ENCODE peak calls at places on chromosomes 2 and 18, in four cellular contexts. One of them, this sample, is unnamed.

GRCh38 chr2:146385031-146385430 is 1459.8 kb upstream of the ACVR2A start:
- DNase-seq in GF-D8: no peak
- DNase-seq in EL: no peak
- DNase-seq in NCI-H1105 treated with DMSO at 0.1 percent for 48 hours: no peak
- DNase-seq in this sample: no peak

GRCh38 chr2:147288131-147288530 is 556.7 kb upstream of the ACVR2A start:
- DNase-seq in GF-D8: no peak
- DNase-seq in NCI-H1105 treated with DMSO at 0.1 percent for 48 hours: no peak
- DNase-seq in EL: no peak
- DNase-seq in this sample: no peak

GRCh38 chr2:188292446-188293239 is 969 bp downstream of the GULP1 start:
- DNase-seq in NCI-H1105 treated with DMSO at 0.1 percent for 48 hours: peak; percentile 19
- DNase-seq in EL: peak; percentile 89
- DNase-seq in GF-D8: no peak
- DNase-seq in this sample: no peak

GRCh38 chr2:217383620-217384019 is 523.8 kb upstream of the TNP1 start:
- DNase-seq in GF-D8: no peak
- DNase-seq in EL: peak; percentile 44
- DNase-seq in NCI-H1105 treated with DMSO at 0.1 percent for 48 hours: no peak
- DNase-seq in this sample: no peak

GRCh38 chr2:133952420-133952819 is 301.5 kb upstream of the MGAT5 start:
- DNase-seq in EL: no peak
- DNase-seq in GF-D8: no peak
- DNase-seq in NCI-H1105 treated with DMSO at 0.1 percent for 48 hours: no peak
- DNase-seq in this sample: no peak

GRCh38 chr2:173647681-173648350 is 293.1 kb downstream of the CDCA7 start:
- DNase-seq in GF-D8: no peak
- DNase-seq in NCI-H1105 treated with DMSO at 0.1 percent for 48 hours: no peak
- DNase-seq in EL: no peak
- DNase-seq in this sample: no peak

GRCh38 chr2:232276739-232277313 is 101.7 kb upstream of the ALPP start:
- DNase-seq in NCI-H1105 treated with DMSO at 0.1 percent for 48 hours: no peak
- DNase-seq in GF-D8: no peak
- DNase-seq in EL: no peak
- DNase-seq in this sample: peak; percentile 67

GRCh38 chr2:219079417-219079816 is 18.7 kb upstream of the IHH start:
- DNase-seq in EL: peak; percentile 38
- DNase-seq in GF-D8: no peak
- DNase-seq in NCI-H1105 treated with DMSO at 0.1 percent for 48 hours: no peak
- DNase-seq in this sample: no peak

GRCh38 chr2:11097038-11097720 is 58.1 kb upstream of the SLC66A3 start:
- DNase-seq in GF-D8: no peak
- DNase-seq in NCI-H1105 treated with DMSO at 0.1 percent for 48 hours: no peak
- DNase-seq in EL: peak; percentile 73
- DNase-seq in this sample: no peak

GRCh38 chr2:10962004-10962403 is 50.3 kb downstream of the KCNF1 start:
- DNase-seq in EL: no peak
- DNase-seq in GF-D8: no peak
- DNase-seq in NCI-H1105 treated with DMSO at 0.1 percent for 48 hours: no peak
- DNase-seq in this sample: no peak

GRCh38 chr2:101179982-101180381 is 28.8 kb upstream of the TBC1D8 start:
- DNase-seq in GF-D8: no peak
- DNase-seq in EL: no peak
- DNase-seq in NCI-H1105 treated with DMSO at 0.1 percent for 48 hours: no peak
- DNase-seq in this sample: no peak

GRCh38 chr2:97712693-97713295 is 582 bp upstream of the ZAP70 start:
- DNase-seq in EL: no peak
- DNase-seq in GF-D8: no peak
- DNase-seq in NCI-H1105 treated with DMSO at 0.1 percent for 48 hours: no peak
- DNase-seq in this sample: no peak

GRCh38 chr18:13451661-13452447 is 233.3 kb downstream of the LDLRAD4 start:
- DNase-seq in GF-D8: no peak
- DNase-seq in EL: no peak
- DNase-seq in NCI-H1105 treated with DMSO at 0.1 percent for 48 hours: no peak
- DNase-seq in this sample: no peak

GRCh38 chr18:32156855-32157254 is 33.0 kb upstream of the MEP1B start:
- DNase-seq in NCI-H1105 treated with DMSO at 0.1 percent for 48 hours: no peak
- DNase-seq in EL: no peak
- DNase-seq in GF-D8: no peak
- DNase-seq in this sample: no peak

GRCh38 chr2:128472789-128473174 is 154.1 kb upstream of the HS6ST1 start:
- DNase-seq in EL: no peak
- DNase-seq in NCI-H1105 treated with DMSO at 0.1 percent for 48 hours: no peak
- DNase-seq in GF-D8: no peak
- DNase-seq in this sample: no peak

GRCh38 chr18:35577045-35577848 is 4.3 kb upstream of the GALNT1 start:
- DNase-seq in GF-D8: no peak
- DNase-seq in NCI-H1105 treated with DMSO at 0.1 percent for 48 hours: no peak
- DNase-seq in EL: no peak
- DNase-seq in this sample: no peak

This sample was measured in NCI-H2171 treated with DMSO at 0.1 percent for 48 hours.